ENCODE peak calls at places on chromosomes 5 and 9, in eight cellular contexts. G is colonic mucosa; Q is psoas muscle; O is CD8-positive, alpha-beta memory T cell; Y is GM23248; K is tibial artery; H is PC-9; V is hepatocyte. D is an unnamed sample. For H3K27me3, the result is how much of the 10 kb centered on the place peaks cover.

GRCh38 chr9:19816769-19817168 is 27.9 kb upstream of the SLC24A2 start:
- DNase-seq in G (no peak), Q (no peak), O (no peak), Y (no peak), K (no peak), H (no peak), V (no peak), D (no peak)

GRCh38 chr9:74887041-74887980 is at the start of gene TRPM6:
- DNase-seq in G (peak), Q (peak), O (peak), Y (peak), K (peak), H (peak), V (peak), D (peak)

GRCh38 chr5:178287091-178287790 is 54.6 kb upstream of the PHYKPL start:
- DNase-seq in G (no peak), Q (peak), O (no peak), Y (no peak), K (no peak), H (no peak), V (no peak), D (no peak)

GRCh38 chr9:89815903-89816573 is 211.2 kb downstream of the GADD45G start:
- DNase-seq in G (no peak), Q (no peak), O (no peak), Y (no peak), K (no peak), H (no peak), V (no peak), D (no peak)

GRCh38 chr9:127711226-127711701 is 4.2 kb downstream of the PTRH1 start:
- DNase-seq in G (no peak), Q (no peak), O (no peak), Y (no peak), K (no peak), H (no peak), V (no peak), D (no peak)

GRCh38 chr9:121026260-121026691 is 23.8 kb downstream of the C5 start:
- DNase-seq in G (no peak), Q (no peak), O (no peak), Y (peak), K (no peak), H (no peak), V (no peak), D (no peak)

GRCh38 chr9:121758693-121759092 is 107.3 kb downstream of the DAB2IP start:
- DNase-seq in G (no peak), Q (no peak), O (no peak), Y (no peak), K (no peak), H (no peak), V (no peak), D (no peak)

GRCh38 chr5:146993876-146994530 is 115.4 kb upstream of the PPP2R2B start:
- DNase-seq in G (no peak), Q (no peak), O (no peak), Y (peak), K (no peak), H (no peak), V (no peak), D (no peak)

GRCh38 chr5:172763120-172763464 is 7.9 kb downstream of the DUSP1 start:
- DNase-seq in G (no peak), Q (no peak), O (no peak), Y (no peak), K (no peak), H (no peak), V (no peak), D (no peak)

GRCh38 chr9:18824095-18824666 is 208.8 kb downstream of the SAXO1 start:
- DNase-seq in G (peak), Q (no peak), O (no peak), Y (peak), K (no peak), H (no peak), V (peak), D (no peak)

GRCh38 chr9:83034026-83034425 is 28.9 kb downstream of the RASEF start:
- DNase-seq in G (no peak), Q (no peak), O (no peak), Y (no peak), K (no peak), H (no peak), V (no peak), D (no peak)

GRCh38 chr9:128310461-128310860 is 11.8 kb downstream of the TRUB2 start:
- DNase-seq in G (no peak), Q (peak), O (no peak), Y (no peak), K (no peak), H (no peak), V (no peak), D (no peak)

GRCh38 chr9:134830126-134830525 is 50.5 kb upstream of the FCN2 start:
- DNase-seq in G (no peak), Q (no peak), O (no peak), Y (no peak), K (no peak), H (no peak), V (no peak), D (no peak)

GRCh38 chr5:149466457-149466972 is 84.7 kb downstream of the CSNK1A1 start:
- DNase-seq in G (peak), Q (peak), O (no peak), Y (peak), K (no peak), H (no peak), V (peak), D (peak)

GRCh38 chr5:76074487-76074886 is 8.7 kb upstream of the SV2C start:
- DNase-seq in G (peak), Q (no peak), O (no peak), Y (no peak), K (no peak), H (no peak), V (no peak), D (peak)

GRCh38 chr5:68316469-68316868 is 100.9 kb downstream of the PIK3R1 start:
- DNase-seq in G (no peak), Q (no peak), O (no peak), Y (no peak), K (no peak), H (no peak), V (no peak), D (no peak)

GRCh38 chr5:96402500-96402899 is 30.5 kb downstream of the PCSK1 start:
- DNase-seq in G (no peak), Q (no peak), O (no peak), Y (peak), K (no peak), H (no peak), V (no peak), D (no peak)

GRCh38 chr5:165881259-165881658 is 2375.8 kb downstream of the MAT2B start:
- DNase-seq in G (no peak), Q (no peak), O (no peak), Y (no peak), K (no peak), H (no peak), V (no peak), D (peak)

GRCh38 chr5:71974165-71974564 is 133.1 kb upstream of the MAP1B start:
- DNase-seq in G (no peak), Q (no peak), O (no peak), Y (no peak), K (peak), H (no peak), V (no peak), D (no peak)

GRCh38 chr5:103474671-103475070 is 87.9 kb downstream of the NUDT12 start:
- DNase-seq in G (no peak), Q (no peak), O (no peak), Y (no peak), K (no peak), H (no peak), V (no peak), D (no peak)

GRCh38 chr9:23850242-23851023 is 24.4 kb upstream of the ELAVL2 start:
- DNase-seq in G (no peak), Q (no peak), O (no peak), Y (peak), K (no peak), H (no peak), V (peak), D (no peak)

GRCh38 chr5:131640043-131640856 is 5.2 kb upstream of the RAPGEF6 start:
- DNase-seq in G (no peak), Q (no peak), O (peak), Y (peak), K (no peak), H (no peak), V (no peak), D (no peak)

GRCh38 chr5:143142596-143143435 is 260.7 kb downstream of the NR3C1 start:
- DNase-seq in G (no peak), Q (peak), O (no peak), Y (peak), K (peak), H (no peak), V (peak), D (no peak)

GRCh38 chr5:85108471-85108870 is 723.8 kb upstream of the EDIL3 start:
- DNase-seq in G (no peak), Q (no peak), O (no peak), Y (no peak), K (no peak), H (no peak), V (no peak), D (no peak)

GRCh38 chr5:179730852-179731251 is 1.8 kb upstream of the MAML1 start:
- DNase-seq in G (no peak), Q (no peak), O (no peak), Y (no peak), K (no peak), H (no peak), V (no peak), D (no peak)

GRCh38 chr5:9268226-9268625 is 277.6 kb downstream of the SEMA5A start:
- DNase-seq in G (no peak), Q (no peak), O (no peak), Y (no peak), K (no peak), H (no peak), V (no peak), D (no peak)

GRCh38 chr9:86043999-86044398 is 55.4 kb downstream of the GOLM1 start:
- DNase-seq in G (no peak), Q (no peak), O (no peak), Y (no peak), K (no peak), H (no peak), V (no peak), D (peak)

GRCh38 chr5:95620030-95620869 is at the start of gene GPR150:
- DNase-seq in G (peak), Q (peak), O (peak), Y (peak), K (no peak), H (peak), V (peak), D (peak)

GRCh38 chr5:164422400-164422799 is 917.0 kb downstream of the MAT2B start:
- DNase-seq in G (no peak), Q (no peak), O (no peak), Y (peak), K (no peak), H (no peak), V (peak), D (peak)

GRCh38 chr9:105357937-105358336 is 89.9 kb upstream of the FSD1L start:
- DNase-seq in G (no peak), Q (no peak), O (no peak), Y (no peak), K (no peak), H (no peak), V (no peak), D (no peak)

GRCh38 chr5:130476325-130476724 is 572.1 kb downstream of the CHSY3 start:
- DNase-seq in G (no peak), Q (no peak), O (no peak), Y (no peak), K (no peak), H (no peak), V (peak), D (no peak)

DNA sequence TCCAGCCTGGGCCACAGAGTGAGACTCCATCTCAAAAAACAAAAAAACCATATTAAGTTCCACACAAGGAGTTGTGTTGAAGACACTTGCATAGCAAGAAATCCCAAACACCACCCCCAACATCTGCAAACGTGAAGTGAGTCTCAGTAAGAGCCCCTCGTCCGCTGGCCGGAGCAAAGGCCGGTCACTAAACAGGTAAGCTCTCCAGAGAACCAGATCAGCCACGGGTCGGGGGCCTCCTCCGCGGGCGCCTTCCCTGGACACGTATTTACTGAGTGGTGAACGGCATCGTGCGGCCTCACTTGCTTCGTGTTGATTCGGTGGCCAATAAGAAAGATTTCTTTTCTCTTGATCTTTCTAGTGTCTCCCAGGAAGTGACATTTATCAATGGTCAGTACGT is 93.6 kb downstream of the MRPL36 start:
- DNase-seq in G (no peak), Q (no peak), O (no peak), Y (no peak), K (no peak), H (no peak), V (no peak), D (no peak)
- H3K27me3 ChIP-seq in G (under half), Q (under half), O (under half), Y (under half), K (under half), H (half or more), V (under half), D (under half)

GRCh38 chr9:93860694-93861658 is 94.2 kb downstream of the BARX1 start:
- DNase-seq in G (no peak), Q (no peak), O (no peak), Y (no peak), K (no peak), H (no peak), V (no peak), D (no peak)
- H3K27me3 ChIP-seq in G (under half), Q (under half), O (under half), Y (under half), K (half or more), H (half or more), V (under half), D (under half)

DNA sequence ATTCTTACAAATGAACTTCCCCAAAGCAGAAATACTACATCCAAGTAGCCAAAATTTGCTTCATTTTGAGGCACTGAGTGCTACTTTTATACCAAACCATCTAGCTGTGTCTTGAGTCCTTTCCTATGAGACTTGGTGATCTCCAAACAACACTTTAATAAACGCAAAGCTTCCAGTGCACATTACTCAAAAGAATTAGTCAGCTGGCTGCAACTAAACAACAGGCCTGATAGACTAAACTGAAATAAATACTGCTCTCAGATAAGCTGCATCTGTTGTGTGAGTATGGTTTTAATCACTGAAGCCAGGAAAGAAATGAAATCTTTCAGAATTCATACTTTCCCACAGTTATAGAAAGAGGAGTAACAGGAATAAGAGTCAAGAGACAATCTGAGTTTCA is 80.3 kb downstream of the VCAN start:
- DNase-seq in G (no peak), Q (no peak), O (no peak), Y (peak), K (no peak), H (no peak), V (peak), D (no peak)
- H3K27me3 ChIP-seq in G (under half), Q (under half), O (under half), Y (under half), K (under half), H (under half), V (under half), D (under half)

GRCh38 chr5:73442960-73443627 is 5.5 kb downstream of the FOXD1 start:
- DNase-seq in G (no peak), Q (no peak), O (no peak), Y (no peak), K (no peak), H (no peak), V (no peak), D (no peak)

GRCh38 chr5:73438897-73439470 is 9.6 kb downstream of the FOXD1 start:
- DNase-seq in G (no peak), Q (no peak), O (no peak), Y (peak), K (no peak), H (no peak), V (no peak), D (no peak)

GRCh38 chr5:73442152-73442860 is 6.3 kb downstream of the FOXD1 start:
- DNase-seq in G (no peak), Q (no peak), O (no peak), Y (peak), K (no peak), H (no peak), V (no peak), D (no peak)

GRCh38 chr5:73440262-73440661 is 8.3 kb downstream of the FOXD1 start:
- DNase-seq in G (no peak), Q (no peak), O (no peak), Y (peak), K (no peak), H (no peak), V (no peak), D (no peak)

GRCh38 chr5:73441377-73441776 is 7.2 kb downstream of the FOXD1 start:
- DNase-seq in G (no peak), Q (no peak), O (no peak), Y (peak), K (no peak), H (no peak), V (no peak), D (no peak)
- H3K27me3 ChIP-seq in G (half or more), Q (half or more), O (half or more), Y (under half), K (half or more), H (under half), V (half or more), D (under half)

DNA sequence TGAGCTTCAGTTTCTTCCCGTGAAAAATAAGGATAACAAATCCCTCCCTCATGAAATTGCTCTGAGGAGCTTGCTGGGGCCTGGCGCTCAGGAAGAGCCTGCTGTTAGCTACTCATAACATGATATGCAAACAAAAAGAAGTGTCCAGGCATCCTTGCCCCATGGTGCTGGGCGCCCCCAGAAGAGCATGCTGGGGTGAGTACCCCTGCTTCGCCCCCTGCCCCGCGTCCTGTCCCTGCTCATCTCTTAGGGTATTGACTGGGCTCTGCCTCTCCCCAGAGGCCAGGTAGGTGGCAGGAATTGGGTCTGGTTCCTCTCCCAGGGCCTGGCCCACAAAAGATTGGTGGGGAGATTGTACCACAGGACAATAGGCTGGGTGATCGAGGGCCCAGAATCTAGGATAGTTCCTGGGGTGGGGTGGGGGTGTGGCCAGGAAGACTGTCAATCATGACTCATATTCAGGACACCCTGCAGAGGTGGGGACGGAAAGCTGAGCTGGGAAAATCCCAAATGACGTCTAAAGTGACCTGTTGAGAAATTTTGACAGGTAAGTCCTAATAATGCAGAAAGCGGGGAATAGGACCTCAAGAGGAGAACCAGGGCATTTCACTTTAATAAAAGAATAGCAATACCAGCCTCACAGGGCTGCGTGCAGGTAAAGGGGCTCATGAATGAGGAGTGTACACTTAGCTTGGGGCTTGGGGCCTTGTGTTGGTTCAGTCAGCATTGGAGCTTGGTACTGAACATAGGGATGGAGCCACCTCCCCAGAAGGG is 8.9 kb downstream of the PITX1 start:
- DNase-seq in G (no peak), Q (peak), O (no peak), Y (no peak), K (no peak), H (peak), V (no peak), D (no peak)
- H3K27me3 ChIP-seq in G (under half), Q (under half), O (under half), Y (half or more), K (under half), H (under half), V (under half), D (under half)

DNA sequence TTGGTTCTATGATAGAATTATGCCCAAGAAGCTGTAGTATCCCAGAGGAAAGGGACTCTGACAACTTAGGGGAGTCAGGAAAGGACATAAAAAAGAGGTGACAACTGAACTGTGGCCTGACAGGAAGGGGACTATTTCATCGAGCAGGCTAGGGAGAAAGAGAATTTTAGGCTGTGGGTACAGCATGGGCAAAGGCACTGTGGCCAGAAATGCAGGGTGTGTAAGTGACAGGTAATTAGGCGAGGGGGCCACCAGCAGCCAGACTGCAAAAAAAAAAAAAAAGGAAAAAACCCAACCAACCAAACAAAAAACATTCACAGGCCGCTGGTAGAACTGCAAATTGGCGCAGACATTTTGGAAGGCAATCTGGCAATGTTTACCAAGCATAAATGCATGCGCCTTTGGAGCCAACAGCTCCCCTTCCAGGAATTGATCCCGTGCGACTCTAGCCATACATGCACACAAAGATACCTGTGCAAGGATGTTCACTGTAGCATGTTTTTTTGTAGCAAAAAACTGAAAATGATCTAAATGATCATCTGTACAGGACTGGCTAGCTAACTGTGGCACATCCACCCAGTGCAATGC is 1.0 kb downstream of the EIF4E1B start:
- DNase-seq in G (no peak), Q (no peak), O (no peak), Y (no peak), K (no peak), H (no peak), V (no peak), D (no peak)
- H3K27me3 ChIP-seq in G (half or more), Q (under half), O (under half), Y (half or more), K (half or more), H (under half), V (half or more), D (under half)

GRCh38 chr9:14318934-14319513 is 5.1 kb upstream of the NFIB start:
- DNase-seq in G (no peak), Q (no peak), O (no peak), Y (no peak), K (no peak), H (no peak), V (no peak), D (no peak)
- H3K27me3 ChIP-seq in G (under half), Q (under half), O (under half), Y (under half), K (under half), H (under half), V (under half), D (under half)

GRCh38 chr9:124358617-124359016 is 56.6 kb downstream of the PSMB7 start:
- DNase-seq in G (no peak), Q (no peak), O (no peak), Y (no peak), K (no peak), H (no peak), V (no peak), D (no peak)

GRCh38 chr9:124357591-124358361 is 57.5 kb downstream of the PSMB7 start:
- DNase-seq in G (no peak), Q (no peak), O (no peak), Y (no peak), K (no peak), H (no peak), V (no peak), D (no peak)

GRCh38 chr9:124359426-124359825 is 55.8 kb downstream of the PSMB7 start:
- DNase-seq in G (no peak), Q (no peak), O (no peak), Y (no peak), K (no peak), H (no peak), V (no peak), D (no peak)

GRCh38 chr9:124359841-124360240 is 55.4 kb downstream of the PSMB7 start:
- DNase-seq in G (no peak), Q (no peak), O (no peak), Y (no peak), K (no peak), H (no peak), V (no peak), D (no peak)

GRCh38 chr9:124360277-124360676 is 55.0 kb downstream of the PSMB7 start:
- DNase-seq in G (no peak), Q (no peak), O (no peak), Y (no peak), K (no peak), H (no peak), V (no peak), D (no peak)
- H3K27me3 ChIP-seq in G (under half), Q (under half), O (under half), Y (under half), K (under half), H (under half), V (under half), D (under half)

D was measured in A673.